ENCODE peak calls at places on chromosomes 12 and 14, in five cellular contexts. R is pancreas, Q is cardiac muscle cell, G is AG09309, L is adrenal gland. P is an unnamed sample.

GRCh38 chr14:77128414-77128891 is 13.1 kb downstream of the ZDHHC22 start:
- DNase-seq in R (no peak), Q (no peak), G (no peak), L (peak), P (no peak)

GRCh38 chr12:40063424-40063823 is 42.5 kb downstream of the SLC2A13 start:
- DNase-seq in R (no peak), Q (peak), G (no peak), L (peak), P (peak)

GRCh38 chr12:68451261-68452091 is 119.3 kb upstream of the MDM1 start:
- DNase-seq in R (no peak), Q (peak), G (peak), L (peak), P (peak)

GRCh38 chr12:66118240-66118891 is 12.2 kb downstream of the LLPH start:
- DNase-seq in R (no peak), Q (no peak), G (no peak), L (no peak), P (no peak)

GRCh38 chr14:104721704-104722431 is 2.2 kb upstream of the ADSS1 start:
- DNase-seq in R (no peak), Q (no peak), G (no peak), L (peak), P (no peak)

GRCh38 chr12:46468159-46468558 is 95.6 kb upstream of the SLC38A2 start:
- DNase-seq in R (no peak), Q (peak), G (no peak), L (peak), P (no peak)

GRCh38 chr12:23669691-23670090 is 279.8 kb downstream of the SOX5 start:
- DNase-seq in R (no peak), Q (no peak), G (no peak), L (no peak), P (no peak)

GRCh38 chr14:55005071-55005470 is 21.8 kb downstream of the WDHD1 start:
- DNase-seq in R (no peak), Q (no peak), G (no peak), L (no peak), P (no peak)

GRCh38 chr14:87522575-87522974 is 470.4 kb downstream of the GALC start:
- DNase-seq in R (no peak), Q (no peak), G (no peak), L (no peak), P (no peak)

GRCh38 chr12:3536096-3536875 is 45.3 kb downstream of the PRMT8 start:
- DNase-seq in R (no peak), Q (no peak), G (no peak), L (peak), P (no peak)

GRCh38 chr12:56299308-56299852 is 750 bp downstream of the CS start:
- DNase-seq in R (no peak), Q (no peak), G (no peak), L (no peak), P (no peak)

DNA sequence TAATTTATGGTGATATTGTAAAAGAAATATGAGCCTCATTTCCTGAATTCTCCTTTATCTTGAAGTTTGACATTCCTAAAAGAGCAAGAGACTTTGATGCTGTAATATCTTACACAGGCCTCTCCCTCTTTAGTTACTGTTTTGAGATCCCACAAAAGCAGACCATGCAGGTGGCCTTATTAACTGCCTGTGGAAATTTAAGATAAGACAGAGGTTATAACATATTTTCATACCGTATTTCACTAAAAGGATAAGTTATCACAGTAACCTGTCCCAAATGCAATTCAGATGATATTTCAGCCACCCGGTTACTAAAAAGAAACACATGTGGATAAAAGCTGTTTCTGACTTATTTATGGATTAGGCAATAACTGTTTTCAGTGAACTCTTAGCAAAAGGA is 150.1 kb downstream of the NAV3 start:
- DNase-seq in R (no peak), Q (peak), G (no peak), L (no peak), P (no peak)
- H3K4me3 ChIP-seq in R (no peak), Q (no peak), G (no peak), L (no peak), P (no peak)

GRCh38 chr14:64698899-64699298 is 5.3 kb upstream of the PLEKHG3 start:
- DNase-seq in R (no peak), Q (no peak), G (no peak), L (no peak), P (no peak)
- H3K4me3 ChIP-seq in R (no peak), Q (no peak), G (no peak), L (no peak), P (no peak)

DNA sequence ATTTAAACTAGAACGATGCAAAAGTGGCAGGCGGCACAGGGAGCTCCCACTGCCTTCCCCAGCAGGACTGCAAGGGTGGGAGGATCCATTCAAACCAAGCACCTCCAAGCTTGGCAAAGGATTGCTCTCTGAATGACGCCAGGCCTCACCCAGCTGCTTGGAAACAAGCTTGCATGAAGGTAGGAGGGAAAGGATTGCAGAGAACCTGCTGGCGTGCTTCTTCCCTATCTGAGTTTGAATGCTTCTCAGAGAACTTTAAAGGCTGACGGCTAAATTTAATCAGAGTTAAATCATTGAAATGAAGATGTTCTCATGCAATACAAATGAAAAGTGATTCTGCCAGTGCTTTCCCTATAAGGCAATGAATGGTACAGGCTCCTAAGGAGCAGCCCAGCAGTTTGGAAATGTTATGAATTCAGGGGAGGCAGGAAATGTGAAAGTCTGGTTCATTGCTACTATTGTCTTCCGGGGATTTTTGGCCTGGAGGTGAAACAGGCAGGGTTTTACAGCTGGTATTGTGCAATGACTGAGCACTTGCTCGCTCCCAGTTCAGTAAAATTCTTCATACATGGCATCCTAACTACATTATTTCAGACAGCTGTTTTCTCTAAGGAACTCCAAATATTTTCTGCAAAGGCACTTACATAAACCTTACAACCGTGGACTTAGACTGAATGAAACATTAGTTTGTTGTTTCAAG is 31.9 kb upstream of the DUSP6 start:
- DNase-seq in R (no peak), Q (peak), G (peak), L (peak), P (peak)
- H3K4me3 ChIP-seq in R (no peak), Q (no peak), G (no peak), L (no peak), P (no peak)

DNA sequence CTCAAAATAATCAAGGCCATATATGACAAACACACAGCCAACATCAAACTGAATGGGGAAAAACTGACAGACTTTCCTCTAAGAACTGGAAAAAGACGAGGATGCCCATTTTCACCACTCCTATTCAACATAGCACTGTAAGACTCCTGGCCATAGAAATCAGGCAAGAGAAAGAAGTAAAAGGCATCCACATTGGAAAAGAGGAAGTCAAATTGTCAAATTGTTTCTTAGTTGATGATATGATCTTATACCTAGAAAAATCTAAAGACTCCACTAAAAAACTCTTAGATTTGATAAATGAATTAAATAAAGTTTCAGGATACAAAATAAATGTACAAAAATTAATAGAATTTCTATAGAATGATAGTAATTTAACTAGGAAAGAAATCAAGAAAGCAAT is 11.2 kb downstream of the OR8S1 start:
- DNase-seq in R (no peak), Q (no peak), G (no peak), L (no peak), P (no peak)
- H3K4me3 ChIP-seq in R (no peak), Q (no peak), G (no peak), L (no peak), P (no peak)

GRCh38 chr12:108091351-108091750 is 37.7 kb upstream of the WSCD2 start:
- DNase-seq in R (no peak), Q (no peak), G (no peak), L (no peak), P (no peak)
- H3K4me3 ChIP-seq in R (no peak), Q (no peak), G (no peak), L (no peak), P (no peak)